ENCODE peak calls at places on chromosomes 16 and 17, in six cellular contexts. P is neural progenitor cell, G is ovary, I is heart left ventricle, H is left lung, A is SK-N-SH. C is an unnamed sample.

GRCh38 chr17:56149266-56150036 is 3.8 kb upstream of the ANKFN1 start:
- DNase-seq in G (no peak), A (no peak), P (no peak), I (no peak), H (no peak), C (no peak)

GRCh38 chr17:71503710-71504471 is 616.9 kb upstream of the SOX9 start:
- DNase-seq in P (peak; percentile 8), I (no peak), G (no peak), A (no peak), H (no peak), C (no peak)

GRCh38 chr17:49952209-49952911 is 16.6 kb upstream of the DLX4 start:
- DNase-seq in I (peak; percentile 60), G (peak; percentile 83), P (peak; percentile 91), H (peak; percentile 91), A (peak; percentile 87), C (peak; percentile 67)

GRCh38 chr16:80742331-80742730 is 62.1 kb downstream of the CDYL2 start:
- DNase-seq in G (no peak), A (no peak), H (no peak), I (no peak), P (no peak), C (no peak)

GRCh38 chr16:77805403-77805802 is 17.0 kb downstream of the VAT1L start:
- DNase-seq in G (no peak), H (no peak), A (peak; percentile 34), P (no peak), I (peak; percentile 32), C (no peak)

GRCh38 chr16:50547944-50548658 is at the start of gene NKD1:
- DNase-seq in I (peak; percentile 76), H (peak; percentile 90), A (peak; percentile 97), P (peak; percentile 95), G (peak; percentile 84), C (peak; percentile 81)

GRCh38 chr17:15740570-15741120 is 8.6 kb downstream of the TBC1D26 start:
- DNase-seq in I (no peak), P (no peak), G (no peak), A (no peak), H (no peak), C (peak; percentile 38)

GRCh38 chr16:74577882-74578366 is 29.0 kb downstream of the GLG1 start:
- DNase-seq in P (no peak), A (no peak), G (no peak), H (no peak), I (no peak), C (no peak)

GRCh38 chr16:72092832-72093447 is 480 bp downstream of the TXNL4B start:
- DNase-seq in A (no peak), G (no peak), H (no peak), P (peak; percentile 51), I (no peak), C (no peak)

GRCh38 chr17:68035131-68035522 is 408 bp upstream of the KPNA2 start:
- DNase-seq in I (peak; percentile 94), H (peak; percentile 98), P (peak; percentile 98), A (no peak), G (peak; percentile 89), C (peak; percentile 92)

GRCh38 chr17:3920940-3921852 is 4.9 kb upstream of the P2RX1 start:
- DNase-seq in P (no peak), H (no peak), A (no peak), G (no peak), I (no peak), C (peak; percentile 53)

GRCh38 chr16:48231675-48232214 is 12.4 kb upstream of the LONP2 start:
- DNase-seq in H (no peak), G (no peak), P (peak; percentile 58), A (peak; percentile 45), I (no peak), C (no peak)

GRCh38 chr16:15751940-15752339 is 101.9 kb downstream of the NDE1 start:
- DNase-seq in I (no peak), A (no peak), H (no peak), G (no peak), P (no peak), C (no peak)

GRCh38 chr16:4536391-4537106 is 2.0 kb downstream of the CDIP1 start:
- DNase-seq in A (no peak), P (no peak), I (no peak), H (no peak), G (no peak), C (no peak)

GRCh38 chr17:76789235-76789788 is 51.4 kb downstream of the MFSD11 start:
- DNase-seq in A (peak; percentile 48), G (no peak), H (no peak), P (no peak), I (no peak), C (no peak)

GRCh38 chr16:1102921-1103648 is 7.0 kb upstream of the C1QTNF8 start:
- DNase-seq in H (peak; percentile 92), G (peak; percentile 77), A (peak; percentile 93), P (peak; percentile 79), I (peak; percentile 50), C (peak; percentile 71)

GRCh38 chr16:68902376-68903345 is 59.3 kb downstream of the TANGO6 start:
- DNase-seq in G (no peak), P (peak; percentile 75), H (no peak), A (peak; percentile 55), I (no peak), C (peak; percentile 34)

GRCh38 chr17:38724337-38724988 is 5.7 kb upstream of the CISD3 start:
- DNase-seq in P (no peak), H (no peak), A (peak; percentile 94), I (peak; percentile 76), G (no peak), C (peak; percentile 58)

GRCh38 chr17:538096-538973 is 176.3 kb downstream of the VPS53 start:
- DNase-seq in G (no peak), P (peak; percentile 52), H (no peak), A (no peak), I (no peak), C (no peak)

GRCh38 chr17:51085150-51085805 is 35.4 kb downstream of the SPAG9 start:
- DNase-seq in G (no peak), I (no peak), H (no peak), P (no peak), A (no peak), C (no peak)

GRCh38 chr17:36705651-36706436 is 104.5 kb downstream of the MRM1 start:
- DNase-seq in A (peak; percentile 86), I (no peak), G (no peak), P (peak; percentile 74), H (no peak), C (peak; percentile 48)

GRCh38 chr16:1018447-1018846 is 36.9 kb downstream of the SOX8 start:
- DNase-seq in G (no peak), A (no peak), P (no peak), H (no peak), I (no peak), C (no peak)

GRCh38 chr17:43860077-43860725 is 13.2 kb downstream of the CD300LG start:
- DNase-seq in P (no peak), A (no peak), G (no peak), I (no peak), H (no peak), C (no peak)

GRCh38 chr16:11583889-11584565 is 2.7 kb downstream of the LITAF start:
- DNase-seq in H (no peak), P (no peak), I (no peak), G (no peak), A (no peak), C (no peak)

GRCh38 chr17:48052956-48053757 is 5.0 kb downstream of the NFE2L1 start:
- DNase-seq in A (peak; percentile 80), P (no peak), I (peak; percentile 89), H (no peak), G (peak; percentile 71), C (peak; percentile 74)

GRCh38 chr17:32303861-32304288 is 38.1 kb downstream of the C17orf75 start:
- DNase-seq in I (no peak), P (no peak), G (no peak), H (no peak), A (peak; percentile 53), C (no peak)

DNA sequence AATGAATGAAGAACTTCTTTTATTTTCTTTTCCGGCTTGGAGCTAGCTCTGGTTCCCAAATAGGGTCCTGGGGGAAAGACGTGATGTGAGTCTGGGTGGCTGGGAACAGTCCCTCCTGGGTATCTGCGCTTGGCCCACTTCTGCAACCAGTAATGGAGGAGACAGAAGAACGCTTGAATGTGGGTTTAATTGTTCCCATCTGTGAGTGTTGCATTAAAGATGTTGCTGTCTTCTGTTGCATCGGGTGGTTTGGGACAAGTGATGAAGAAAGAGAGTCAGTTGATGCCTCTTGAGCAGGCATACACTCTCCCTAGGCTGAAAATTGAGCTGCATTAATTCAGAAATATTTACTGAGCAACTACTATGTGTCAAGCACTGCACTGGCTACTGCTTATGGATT is 511.1 kb downstream of the CDH13 start:
- DNase-seq in I (no peak), P (no peak), A (no peak), G (no peak), H (no peak), C (no peak)
- H3K4me1 ChIP-seq in I (no peaks in the 10 kb centered on the region), P (peaks cover 4% of the 10 kb centered on the region), A (no peaks in the 10 kb centered on the region), G (peaks cover 2% of the 10 kb centered on the region), H (no peaks in the 10 kb centered on the region), C (no peaks in the 10 kb centered on the region)

DNA sequence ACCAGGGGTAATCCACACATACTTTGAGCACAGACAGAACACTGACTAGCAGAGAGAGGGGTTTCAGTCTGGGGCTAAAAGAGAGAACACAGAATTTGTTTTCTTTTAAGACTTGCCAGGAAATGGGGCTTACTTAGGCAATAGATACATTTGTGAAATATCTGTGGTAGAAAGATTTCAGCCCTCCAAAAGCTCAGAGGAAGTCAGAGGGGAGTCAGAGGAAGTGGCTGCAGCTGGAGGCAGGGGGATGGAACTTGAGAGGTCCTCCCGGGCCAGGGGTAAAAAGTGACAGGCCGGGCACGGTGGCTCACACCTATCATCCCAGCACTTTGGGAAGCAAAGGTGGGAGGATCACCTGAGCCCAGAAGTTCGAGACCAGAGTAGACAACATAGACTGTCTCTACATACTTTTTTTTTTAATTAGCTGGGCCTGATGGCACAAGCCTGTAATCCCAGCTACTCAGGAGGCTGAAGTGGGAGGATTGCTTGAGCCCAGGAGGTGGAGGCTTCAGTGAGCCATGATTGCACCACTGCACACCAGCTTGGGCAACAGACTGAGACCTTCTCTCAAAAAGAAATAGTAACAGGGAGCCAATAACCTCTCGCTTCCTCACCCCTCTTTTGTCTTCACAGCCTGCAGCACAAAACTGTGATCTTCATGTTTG is 49.9 kb downstream of the NLRC5 start:
- DNase-seq in A (no peak), I (no peak), G (no peak), P (no peak), H (no peak), C (no peak)
- TF ChIP-seq CTCF in A (no peak), I (no peak), G (no peak), P (no peak), H (no peak), C (no peak)

DNA sequence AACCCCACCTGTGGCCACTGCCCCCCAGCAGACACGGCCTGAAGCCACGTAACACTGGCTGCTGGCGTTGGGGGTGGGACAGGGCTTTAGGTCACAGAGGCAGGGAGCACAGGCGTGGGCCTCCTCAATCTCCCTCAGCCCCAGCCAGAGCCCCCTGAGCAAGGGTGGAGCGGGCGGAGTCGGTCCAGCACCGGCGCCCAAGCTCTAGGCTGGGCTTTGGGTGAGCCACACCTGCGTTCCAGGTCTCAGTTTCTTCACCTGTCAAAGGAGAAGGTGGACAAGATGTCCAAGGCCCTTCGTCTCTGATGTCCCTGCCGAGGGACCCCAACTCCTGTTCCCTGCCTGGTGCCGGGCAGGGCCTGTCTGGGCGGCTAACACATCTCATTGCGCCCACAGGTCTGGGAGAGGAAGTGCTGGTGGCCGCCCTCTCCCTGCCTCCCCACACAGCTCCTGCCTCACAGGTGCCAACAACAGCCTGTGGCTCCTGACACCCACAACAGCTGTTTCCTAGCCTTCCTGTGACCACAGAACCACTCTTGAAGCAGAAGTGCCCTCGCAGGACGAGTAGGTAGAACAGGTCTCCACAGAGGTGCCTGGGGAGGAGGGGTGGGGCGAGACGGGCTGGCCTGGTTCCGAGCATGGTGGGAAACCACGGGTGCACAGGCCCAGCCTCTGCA is 12.0 kb downstream of the FAM83G start:
- DNase-seq in H (no peak), A (no peak), P (no peak), I (no peak), G (no peak), C (peak; percentile 56)
- H3K27me3 ChIP-seq in H (no peaks in the 10 kb centered on the region), A (no peaks in the 10 kb centered on the region), P (no peaks in the 10 kb centered on the region), I (no peaks in the 10 kb centered on the region), G (no peaks in the 10 kb centered on the region), C (no peaks in the 10 kb centered on the region)

GRCh38 chr16:86367291-86368072 is 142.8 kb upstream of the FOXF1 start:
- DNase-seq in G (no peak), H (no peak), P (no peak), I (no peak), A (no peak), C (no peak)
- H3K4me1 ChIP-seq in G (no peaks in the 10 kb centered on the region), H (no peaks in the 10 kb centered on the region), P (no peaks in the 10 kb centered on the region), I (no peaks in the 10 kb centered on the region), A (peaks cover 10% of the 10 kb centered on the region), C (no peaks in the 10 kb centered on the region)

C was measured in pancreas.